ENCODE peak calls at places on chromosome 12, in five cellular contexts. One of them, this sample, is unnamed.

GRCh38 chr12:51323317-51323960 is 535 bp downstream of the BIN2 start:
- DNase-seq in mammary epithelial cell: no peak
- DNase-seq in sigmoid colon: no peak
- DNase-seq in Peyer's patch: no peak
- DNase-seq in tibial nerve: no peak
- DNase-seq in this sample: no peak

GRCh38 chr12:88141774-88142609 is at the start of the genes CEP290 and TMTC3:
- DNase-seq in mammary epithelial cell: peak
- DNase-seq in sigmoid colon: peak
- DNase-seq in Peyer's patch: peak
- DNase-seq in tibial nerve: peak
- DNase-seq in this sample: peak

GRCh38 chr12:132484183-132484890 is 5.6 kb upstream of the FBRSL1 start:
- DNase-seq in mammary epithelial cell: no peak
- DNase-seq in sigmoid colon: no peak
- DNase-seq in Peyer's patch: no peak
- DNase-seq in tibial nerve: no peak
- DNase-seq in this sample: no peak

GRCh38 chr12:47155457-47156166 is 75.9 kb upstream of the AMIGO2 start:
- DNase-seq in mammary epithelial cell: peak
- DNase-seq in sigmoid colon: no peak
- DNase-seq in Peyer's patch: no peak
- DNase-seq in tibial nerve: no peak
- DNase-seq in this sample: no peak

GRCh38 chr12:57243521-57244305 is 7.3 kb downstream of the STAC3 start:
- DNase-seq in mammary epithelial cell: peak
- DNase-seq in sigmoid colon: peak
- DNase-seq in Peyer's patch: peak
- DNase-seq in tibial nerve: no peak
- DNase-seq in this sample: peak

GRCh38 chr12:113468365-113469223 is 3.1 kb downstream of the LHX5 start:
- DNase-seq in mammary epithelial cell: no peak
- DNase-seq in sigmoid colon: no peak
- DNase-seq in Peyer's patch: no peak
- DNase-seq in tibial nerve: no peak
- DNase-seq in this sample: no peak

GRCh38 chr12:76055393-76055792 is 23.8 kb upstream of the PHLDA1 start:
- DNase-seq in mammary epithelial cell: no peak
- DNase-seq in sigmoid colon: no peak
- DNase-seq in Peyer's patch: no peak
- DNase-seq in tibial nerve: no peak
- DNase-seq in this sample: no peak

GRCh38 chr12:18998343-18999270 is 130.9 kb upstream of the PLEKHA5 start:
- DNase-seq in mammary epithelial cell: peak
- DNase-seq in sigmoid colon: no peak
- DNase-seq in Peyer's patch: no peak
- DNase-seq in tibial nerve: no peak
- DNase-seq in this sample: no peak

GRCh38 chr12:12247584-12247983 is 19.3 kb downstream of the LRP6 start:
- DNase-seq in mammary epithelial cell: no peak
- DNase-seq in sigmoid colon: no peak
- DNase-seq in Peyer's patch: no peak
- DNase-seq in tibial nerve: no peak
- DNase-seq in this sample: no peak

GRCh38 chr12:88552672-88553079 is 27.6 kb downstream of the KITLG start:
- DNase-seq in mammary epithelial cell: peak
- DNase-seq in sigmoid colon: no peak
- DNase-seq in Peyer's patch: no peak
- DNase-seq in tibial nerve: no peak
- DNase-seq in this sample: no peak

GRCh38 chr12:51323966-51324895 is at the start of gene BIN2:
- DNase-seq in mammary epithelial cell: no peak
- DNase-seq in sigmoid colon: no peak
- DNase-seq in Peyer's patch: peak
- DNase-seq in tibial nerve: peak
- DNase-seq in this sample: peak

GRCh38 chr12:14769462-14769836 is 33.8 kb downstream of the WBP11 start:
- DNase-seq in mammary epithelial cell: no peak
- DNase-seq in sigmoid colon: peak
- DNase-seq in Peyer's patch: no peak
- DNase-seq in tibial nerve: no peak
- DNase-seq in this sample: peak

GRCh38 chr12:66403746-66404145 is 101.5 kb downstream of the HELB start:
- DNase-seq in mammary epithelial cell: peak
- DNase-seq in sigmoid colon: no peak
- DNase-seq in Peyer's patch: no peak
- DNase-seq in tibial nerve: no peak
- DNase-seq in this sample: no peak

GRCh38 chr12:19048943-19049342 is 80.6 kb upstream of the PLEKHA5 start:
- DNase-seq in mammary epithelial cell: peak
- DNase-seq in sigmoid colon: no peak
- DNase-seq in Peyer's patch: no peak
- DNase-seq in tibial nerve: no peak
- DNase-seq in this sample: no peak

GRCh38 chr12:98736352-98737326 is 91.5 kb downstream of the APAF1 start:
- DNase-seq in mammary epithelial cell: no peak
- DNase-seq in sigmoid colon: no peak
- DNase-seq in Peyer's patch: no peak
- DNase-seq in tibial nerve: no peak
- DNase-seq in this sample: no peak

DNA sequence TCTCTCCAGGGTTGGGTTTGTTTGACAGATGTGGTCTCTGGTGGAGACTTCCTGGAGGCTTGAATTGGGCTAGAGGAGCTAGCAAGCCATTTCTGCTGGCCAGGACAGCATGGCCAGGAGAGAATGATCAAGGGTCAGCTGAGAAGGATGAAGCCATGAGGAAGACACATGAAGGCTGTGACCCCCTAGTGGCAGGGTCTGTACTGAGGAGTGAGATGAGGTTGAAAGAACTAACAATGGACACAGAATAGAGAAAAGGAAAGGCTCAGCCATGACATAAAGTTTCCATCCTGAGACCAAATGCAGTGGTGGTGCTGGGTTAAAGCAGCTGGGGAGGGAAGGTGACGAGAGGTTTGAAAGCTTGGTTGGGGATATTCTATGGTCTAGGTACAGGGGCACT is 89.9 kb downstream of the NT5DC3 start:
- DNase-seq in mammary epithelial cell: no peak
- DNase-seq in sigmoid colon: no peak
- DNase-seq in Peyer's patch: no peak
- DNase-seq in tibial nerve: no peak
- DNase-seq in this sample: no peak
- TF ChIP-seq CTCF in mammary epithelial cell: no peak
- TF ChIP-seq CTCF in sigmoid colon: no peak
- TF ChIP-seq CTCF in Peyer's patch: no peak
- TF ChIP-seq CTCF in tibial nerve: no peak
- TF ChIP-seq CTCF in this sample: no peak

DNA sequence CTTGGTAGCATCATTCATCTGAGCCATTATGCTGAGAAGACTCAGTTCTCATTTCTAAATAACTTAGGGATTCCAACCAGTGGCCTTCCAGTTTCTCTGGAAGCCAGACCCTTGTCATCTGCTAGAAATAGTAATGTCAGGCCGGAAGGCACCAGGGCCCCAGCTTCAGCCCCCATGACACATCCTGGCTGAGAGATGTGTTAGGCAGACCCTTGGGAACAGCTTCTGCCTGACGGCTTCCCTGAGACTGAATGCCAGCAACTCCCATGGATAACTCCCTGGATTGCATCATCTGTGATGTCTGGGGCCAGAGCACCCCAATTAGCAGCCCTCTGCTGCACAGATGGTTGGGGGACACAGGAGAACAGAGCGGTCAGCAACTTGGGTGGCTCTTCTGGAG is 583.5 kb upstream of the TBX3 start:
- DNase-seq in mammary epithelial cell: no peak
- DNase-seq in sigmoid colon: no peak
- DNase-seq in Peyer's patch: no peak
- DNase-seq in tibial nerve: no peak
- DNase-seq in this sample: no peak
- H3K27ac ChIP-seq in mammary epithelial cell: no peak
- H3K27ac ChIP-seq in sigmoid colon: no peak
- H3K27ac ChIP-seq in Peyer's patch: no peak
- H3K27ac ChIP-seq in tibial nerve: no peak
- H3K27ac ChIP-seq in this sample: no peak

GRCh38 chr12:62882696-62883095 is 52.3 kb downstream of the PPM1H start:
- DNase-seq in mammary epithelial cell: no peak
- DNase-seq in sigmoid colon: no peak
- DNase-seq in Peyer's patch: no peak
- DNase-seq in tibial nerve: no peak
- DNase-seq in this sample: no peak
- H3K4me3 ChIP-seq in mammary epithelial cell: no peak
- H3K4me3 ChIP-seq in sigmoid colon: no peak
- H3K4me3 ChIP-seq in Peyer's patch: no peak
- H3K4me3 ChIP-seq in tibial nerve: no peak
- H3K4me3 ChIP-seq in this sample: no peak

DNA sequence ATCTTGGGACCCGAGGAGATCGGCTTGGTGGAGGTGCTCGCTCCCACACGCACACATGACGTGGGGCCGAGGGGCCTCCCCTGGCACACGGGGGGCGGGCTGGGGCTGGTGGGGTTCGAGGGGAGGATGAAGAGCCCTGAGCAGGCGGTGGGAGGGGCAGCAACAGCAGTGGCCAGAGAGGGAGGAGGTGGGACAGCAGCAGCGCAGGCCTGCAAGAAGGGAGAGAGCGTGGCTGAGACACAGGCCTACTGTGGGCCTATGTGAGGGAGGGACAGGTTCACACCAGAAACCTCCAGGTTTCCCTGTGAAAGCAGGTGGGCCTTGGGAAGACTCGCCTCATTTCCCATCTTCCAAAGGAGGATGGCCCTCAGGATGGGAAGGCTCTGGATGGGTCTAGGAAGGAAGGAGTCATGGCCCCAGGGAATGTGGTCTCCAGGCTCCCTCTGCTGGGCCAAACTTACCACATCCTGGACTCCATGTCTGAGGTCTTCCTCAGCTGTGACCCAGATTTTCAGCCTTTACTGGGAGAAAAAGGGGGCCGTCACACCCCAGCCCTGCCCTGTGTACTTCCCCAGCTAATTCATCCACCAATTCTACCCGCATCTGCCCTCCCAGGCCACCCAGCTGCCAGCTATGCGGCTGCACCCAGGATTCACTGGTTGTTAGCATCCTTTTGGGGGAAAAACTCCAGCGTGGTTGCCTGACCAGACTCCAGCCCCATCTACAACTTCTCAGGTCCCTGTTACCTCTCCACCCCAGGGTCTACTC is 2.8 kb downstream of the PIANP start:
- DNase-seq in mammary epithelial cell: peak
- DNase-seq in sigmoid colon: peak
- DNase-seq in Peyer's patch: no peak
- DNase-seq in tibial nerve: no peak
- DNase-seq in this sample: no peak
- TF ChIP-seq CTCF in mammary epithelial cell: peak
- TF ChIP-seq CTCF in sigmoid colon: no peak
- TF ChIP-seq CTCF in Peyer's patch: peak
- TF ChIP-seq CTCF in tibial nerve: no peak
- TF ChIP-seq CTCF in this sample: peak

DNA sequence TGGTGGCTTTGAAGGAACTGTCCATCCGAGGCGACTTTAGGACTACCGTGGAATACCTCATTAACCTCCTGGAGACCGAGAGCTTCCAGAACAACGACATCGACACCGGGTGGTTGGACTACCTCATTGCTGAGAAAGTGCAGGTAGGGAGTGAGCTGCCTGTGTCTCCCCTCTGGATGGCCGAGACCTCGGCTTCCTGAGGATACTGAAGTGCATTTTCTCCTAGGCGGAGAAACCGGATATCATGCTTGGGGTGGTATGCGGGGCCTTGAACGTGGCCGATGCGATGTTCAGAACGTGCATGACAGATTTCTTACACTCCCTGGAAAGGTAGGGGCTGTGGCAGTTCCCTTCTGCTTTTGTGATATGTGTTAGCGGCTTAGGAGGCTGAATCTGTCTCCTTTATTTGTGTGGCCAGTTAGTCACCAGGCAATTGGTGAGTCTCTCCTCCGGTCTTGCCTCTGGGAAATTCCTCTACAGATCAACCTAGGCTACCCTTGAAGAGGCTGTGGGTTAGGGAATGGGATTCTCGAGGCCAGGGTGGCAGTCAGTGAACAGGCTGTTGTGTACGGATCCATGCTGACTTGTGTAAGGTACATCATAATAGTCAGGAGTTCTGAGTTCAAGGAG is 75.3 kb downstream of the ACACB start:
- DNase-seq in mammary epithelial cell: peak
- DNase-seq in sigmoid colon: no peak
- DNase-seq in Peyer's patch: no peak
- DNase-seq in tibial nerve: no peak
- DNase-seq in this sample: no peak
- H3K27ac ChIP-seq in mammary epithelial cell: peak
- H3K27ac ChIP-seq in sigmoid colon: no peak
- H3K27ac ChIP-seq in Peyer's patch: no peak
- H3K27ac ChIP-seq in tibial nerve: no peak
- H3K27ac ChIP-seq in this sample: no peak

DNA sequence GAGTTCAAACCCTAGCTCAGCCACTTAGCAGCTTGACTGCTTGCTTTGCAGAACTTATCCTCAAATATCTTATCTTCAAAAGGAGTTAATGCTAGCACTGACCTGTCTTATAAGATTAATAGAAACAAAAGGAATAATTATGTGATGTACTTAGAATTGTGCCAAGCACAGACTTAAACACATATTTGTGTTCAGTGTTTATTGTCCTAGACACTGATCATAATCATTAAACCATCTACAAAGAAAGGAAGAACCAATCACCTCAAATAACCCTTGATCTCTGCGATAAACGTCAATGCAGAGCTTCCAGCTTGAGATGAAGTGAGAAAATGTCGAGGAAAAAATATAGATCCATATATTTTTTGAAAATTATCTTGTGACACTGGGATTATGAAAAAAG is 73.1 kb downstream of the ATXN7L3B start:
- DNase-seq in mammary epithelial cell: no peak
- DNase-seq in sigmoid colon: no peak
- DNase-seq in Peyer's patch: no peak
- DNase-seq in tibial nerve: no peak
- DNase-seq in this sample: no peak
- H3K4me3 ChIP-seq in mammary epithelial cell: no peak
- H3K4me3 ChIP-seq in sigmoid colon: no peak
- H3K4me3 ChIP-seq in Peyer's patch: no peak
- H3K4me3 ChIP-seq in tibial nerve: no peak
- H3K4me3 ChIP-seq in this sample: no peak

This sample was measured in upper lobe of right lung.